ENCODE peak calls at places on chromosomes 16 and 17, in eight cellular contexts. L, Q, Z, H, N, K, A and U are unnamed samples.
A peak's percentile ranks its signal among the peaks of the same experiment; 100 is the strongest.

GRCh38 chr17:42407289-42407836 is 15.7 kb downstream of the CAVIN1 start:
- DNase-seq in A (peak; percentile 40), Z (peak; percentile 27), Q (peak; percentile 72), L (peak; percentile 80), N (peak; percentile 92), K (peak; percentile 35), H (no peak), U (peak; percentile 14)

GRCh38 chr17:17118399-17118798 is 76.1 kb downstream of the MPRIP start:
- DNase-seq in A (no peak), N (no peak), L (no peak), Z (no peak), H (no peak), K (no peak), Q (no peak), U (no peak)

GRCh38 chr16:51151435-51151950 is 423 bp upstream of the SALL1 start:
- DNase-seq in Z (no peak), N (no peak), Q (no peak), A (no peak), L (peak; percentile 92), H (no peak), K (no peak), U (no peak)

GRCh38 chr16:66408181-66409048 is 18.7 kb upstream of the BEAN1 start:
- DNase-seq in Z (no peak), H (peak; percentile 61), Q (no peak), N (peak; percentile 60), A (peak; percentile 54), L (peak; percentile 42), K (peak; percentile 6), U (no peak)

GRCh38 chr16:88999457-89000206 is 22.6 kb upstream of the CBFA2T3 start:
- DNase-seq in H (no peak), A (no peak), K (peak; percentile 6), L (no peak), Q (no peak), Z (no peak), N (no peak), U (no peak)

GRCh38 chr16:15466886-15467781 is 32.7 kb downstream of the BMERB1 start:
- DNase-seq in Z (no peak), Q (no peak), A (peak; percentile 43), H (no peak), N (no peak), K (no peak), L (no peak), U (no peak)

GRCh38 chr17:48160177-48160967 is 52.8 kb downstream of the SNX11 start:
- DNase-seq in L (no peak), A (no peak), K (no peak), Z (no peak), N (no peak), Q (no peak), H (no peak), U (no peak)

GRCh38 chr17:2926019-2926650 is 129.9 kb downstream of the RAP1GAP2 start:
- DNase-seq in L (no peak), K (no peak), N (no peak), A (peak; percentile 94), H (no peak), Z (no peak), Q (no peak), U (no peak)

GRCh38 chr16:678858-679807 is 1.1 kb upstream of the STUB1 start:
- DNase-seq in K (no peak), A (peak; percentile 55), Q (no peak), L (peak; percentile 85), N (peak; percentile 89), H (no peak), Z (no peak), U (peak; percentile 44)

GRCh38 chr16:73047221-73047535 is 750 bp downstream of the ZFHX3 start:
- DNase-seq in H (no peak), Q (no peak), N (no peak), L (no peak), K (no peak), A (no peak), Z (no peak), U (no peak)

GRCh38 chr17:75490953-75491649 is 24.2 kb downstream of the CASKIN2 start:
- DNase-seq in Q (no peak), N (no peak), L (no peak), Z (no peak), H (no peak), A (peak; percentile 18), K (no peak), U (no peak)

GRCh38 chr16:23318639-23319038 is 16.5 kb downstream of the SCNN1B start:
- DNase-seq in K (no peak), Q (no peak), A (no peak), Z (no peak), N (no peak), H (no peak), L (no peak), U (no peak)

GRCh38 chr17:12256380-12256995 is 235.8 kb downstream of the MAP2K4 start:
- DNase-seq in H (peak; percentile 15), Z (no peak), K (no peak), Q (peak; percentile 10), A (peak; percentile 44), N (peak; percentile 43), L (no peak), U (no peak)

GRCh38 chr17:80910043-80910442 is 81.6 kb upstream of the CHMP6 start:
- DNase-seq in H (no peak), N (peak; percentile 4), Z (no peak), K (no peak), A (no peak), Q (no peak), L (no peak), U (no peak)

GRCh38 chr16:71610936-71611871 is 14.8 kb upstream of the MARVELD3 start:
- DNase-seq in Z (peak; percentile 83), Q (peak; percentile 66), L (peak; percentile 88), N (peak; percentile 39), A (peak; percentile 83), K (peak; percentile 42), H (no peak), U (peak; percentile 63)

GRCh38 chr16:30658731-30659506 is 688 bp downstream of the FBRS start:
- DNase-seq in N (peak; percentile 89), L (peak; percentile 77), K (no peak), A (peak; percentile 99), H (peak; percentile 86), Q (peak; percentile 70), Z (peak; percentile 76), U (no peak)

GRCh38 chr16:20859699-20860098 is 40.5 kb downstream of the DCUN1D3 start:
- DNase-seq in Q (no peak), Z (no peak), K (no peak), L (no peak), H (no peak), N (no peak), A (no peak), U (no peak)

GRCh38 chr16:61872778-61873119 is 163.5 kb downstream of the CDH8 start:
- DNase-seq in K (no peak), Q (no peak), H (no peak), L (no peak), Z (no peak), A (no peak), N (no peak), U (no peak)

GRCh38 chr16:19948186-19949104 is 63.8 kb upstream of the GPRC5B start:
- DNase-seq in Q (no peak), L (no peak), A (no peak), K (no peak), H (no peak), Z (no peak), N (no peak), U (no peak)

GRCh38 chr17:18920911-18921441 is 31.0 kb upstream of the SLC5A10 start:
- DNase-seq in N (no peak), L (no peak), A (peak; percentile 27), Z (no peak), Q (no peak), K (no peak), H (no peak), U (no peak)

GRCh38 chr17:66906321-66907278 is 57.9 kb upstream of the CACNG4 start:
- DNase-seq in Z (no peak), L (peak; percentile 73), Q (peak; percentile 48), N (peak; percentile 89), H (peak; percentile 34), A (peak; percentile 80), K (peak; percentile 21), U (peak; percentile 27)

GRCh38 chr16:79751785-79752184 is 151.2 kb upstream of the MAF start:
- DNase-seq in Q (no peak), N (peak; percentile 52), A (no peak), K (no peak), Z (no peak), L (no peak), H (no peak), U (no peak)

GRCh38 chr17:75442168-75443103 is 14.0 kb upstream of the TMEM94 start:
- DNase-seq in H (no peak), Q (no peak), Z (no peak), K (no peak), L (no peak), N (peak; percentile 28), A (no peak), U (no peak)

GRCh38 chr16:78437352-78437968 is 338.0 kb downstream of the WWOX start:
- DNase-seq in H (no peak), A (peak; percentile 11), K (no peak), N (no peak), L (peak; percentile 22), Q (peak; percentile 35), Z (no peak), U (no peak)

GRCh38 chr17:62998665-62999393 is 32.8 kb downstream of the TANC2 start:
- DNase-seq in A (no peak), N (no peak), Q (no peak), H (no peak), L (no peak), Z (no peak), K (no peak), U (no peak)

GRCh38 chr17:72915631-72916081 is 176.8 kb downstream of the SLC39A11 start:
- DNase-seq in Q (no peak), A (no peak), Z (no peak), N (no peak), H (no peak), L (no peak), K (no peak), U (no peak)

GRCh38 chr16:35637683-35638082 is 2178.3 kb downstream of the TP53TG3F start:
- DNase-seq in N (no peak), Q (no peak), Z (no peak), A (no peak), H (no peak), L (no peak), K (no peak), U (no peak)

GRCh38 chr16:87123356-87124001 is 193.7 kb downstream of the C16orf95 start:
- DNase-seq in Q (no peak), Z (no peak), L (no peak), K (no peak), A (no peak), H (no peak), N (no peak), U (no peak)

GRCh38 chr17:70375406-70375805 is 206.1 kb downstream of the KCNJ2 start:
- DNase-seq in N (no peak), H (no peak), K (no peak), A (no peak), Z (no peak), Q (no peak), L (no peak), U (no peak)

GRCh38 chr17:60311186-60311585 is 80.7 kb downstream of the USP32 start:
- DNase-seq in K (no peak), Z (no peak), H (no peak), L (no peak), Q (no peak), N (no peak), A (no peak), U (no peak)

GRCh38 chr17:63002625-63003024 is 36.6 kb downstream of the TANC2 start:
- DNase-seq in L (no peak), A (no peak), Q (no peak), K (no peak), N (no peak), Z (no peak), H (no peak), U (no peak)